ENCODE peak calls at places on chromosomes 6 and 20, in five cellular contexts. One of them, this sample, is unnamed.
A peak's percentile ranks its signal among the peaks of the same experiment; 100 is the strongest.

GRCh38 chr6:154509421-154510143 is 903 bp downstream of the CNKSR3 start:
- DNase-seq in H1: no peak
- DNase-seq in neuronal stem cell: peak; percentile 21
- DNase-seq in CD4-positive, alpha-beta memory T cell: no peak
- DNase-seq in IMR-90: no peak
- DNase-seq in this sample: peak; percentile 66

GRCh38 chr6:103699770-103700169 is 1159.9 kb downstream of the HACE1 start:
- DNase-seq in H1: no peak
- DNase-seq in neuronal stem cell: no peak
- DNase-seq in CD4-positive, alpha-beta memory T cell: no peak
- DNase-seq in IMR-90: no peak
- DNase-seq in this sample: no peak

GRCh38 chr20:25195962-25196700 is 619 bp downstream of the ENTPD6 start:
- DNase-seq in H1: no peak
- DNase-seq in neuronal stem cell: no peak
- DNase-seq in CD4-positive, alpha-beta memory T cell: peak; percentile 18
- DNase-seq in IMR-90: peak; percentile 5
- DNase-seq in this sample: no peak

GRCh38 chr6:135182993-135183531 is 2.0 kb downstream of the MYB start:
- DNase-seq in H1: no peak
- DNase-seq in neuronal stem cell: peak; percentile 12
- DNase-seq in CD4-positive, alpha-beta memory T cell: peak; percentile 43
- DNase-seq in IMR-90: no peak
- DNase-seq in this sample: no peak

GRCh38 chr6:40550096-40550731 is 37.0 kb downstream of the LRFN2 start:
- DNase-seq in H1: no peak
- DNase-seq in neuronal stem cell: peak; percentile 27
- DNase-seq in CD4-positive, alpha-beta memory T cell: peak; percentile 10
- DNase-seq in IMR-90: peak; percentile 59
- DNase-seq in this sample: peak; percentile 21

GRCh38 chr6:70884074-70884983 is 72.5 kb downstream of the B3GAT2 start:
- DNase-seq in H1: peak; percentile 29
- DNase-seq in neuronal stem cell: peak; percentile 69
- DNase-seq in CD4-positive, alpha-beta memory T cell: peak; percentile 61
- DNase-seq in IMR-90: peak; percentile 33
- DNase-seq in this sample: peak; percentile 58

GRCh38 chr6:151098166-151098565 is 141.6 kb upstream of the AKAP12 start:
- DNase-seq in H1: no peak
- DNase-seq in neuronal stem cell: no peak
- DNase-seq in CD4-positive, alpha-beta memory T cell: no peak
- DNase-seq in IMR-90: no peak
- DNase-seq in this sample: no peak

GRCh38 chr6:11791354-11792107 is 12.9 kb upstream of the ADTRP start:
- DNase-seq in H1: no peak
- DNase-seq in neuronal stem cell: no peak
- DNase-seq in CD4-positive, alpha-beta memory T cell: no peak
- DNase-seq in IMR-90: peak; percentile 55
- DNase-seq in this sample: no peak

GRCh38 chr6:146788115-146788514 is 189.3 kb downstream of the ADGB start:
- DNase-seq in H1: no peak
- DNase-seq in neuronal stem cell: no peak
- DNase-seq in CD4-positive, alpha-beta memory T cell: no peak
- DNase-seq in IMR-90: no peak
- DNase-seq in this sample: no peak

GRCh38 chr6:16108996-16109658 is 19.8 kb upstream of the MYLIP start:
- DNase-seq in H1: no peak
- DNase-seq in neuronal stem cell: no peak
- DNase-seq in CD4-positive, alpha-beta memory T cell: no peak
- DNase-seq in IMR-90: no peak
- DNase-seq in this sample: no peak

GRCh38 chr6:15431762-15432495 is 186.1 kb downstream of the JARID2 start:
- DNase-seq in H1: no peak
- DNase-seq in neuronal stem cell: no peak
- DNase-seq in CD4-positive, alpha-beta memory T cell: no peak
- DNase-seq in IMR-90: peak; percentile 59
- DNase-seq in this sample: no peak

GRCh38 chr6:24831771-24832718 is 33.3 kb upstream of the ARMH2 start:
- DNase-seq in H1: no peak
- DNase-seq in neuronal stem cell: no peak
- DNase-seq in CD4-positive, alpha-beta memory T cell: no peak
- DNase-seq in IMR-90: peak; percentile 40
- DNase-seq in this sample: no peak
- H3K27ac ChIP-seq in H1: no peak overlapping the region
- H3K27ac ChIP-seq in neuronal stem cell: no peak overlapping the region
- H3K27ac ChIP-seq in CD4-positive, alpha-beta memory T cell: no peak overlapping the region
- H3K27ac ChIP-seq in IMR-90: peak overlapping the region; percentile 64
- H3K27ac ChIP-seq in this sample: peak overlapping the region; percentile 16

DNA sequence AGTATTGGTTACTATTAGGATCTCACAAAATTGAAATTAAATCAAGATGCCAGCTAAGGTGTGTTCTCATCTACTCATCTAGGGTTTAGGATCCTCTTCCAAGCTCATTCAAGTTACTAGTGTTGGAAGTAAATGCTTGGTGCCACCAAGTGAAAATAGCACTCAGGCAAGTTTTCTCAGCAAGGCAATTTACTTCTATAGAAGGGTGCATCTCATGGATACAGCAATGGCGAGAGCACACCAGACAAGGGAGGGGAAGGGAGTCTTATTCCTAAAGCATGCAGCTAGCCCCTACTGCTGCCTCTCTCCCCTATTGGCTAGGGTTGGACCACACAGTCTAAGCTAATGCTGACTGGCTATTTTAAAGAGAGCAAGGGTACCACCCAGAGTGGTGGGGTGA is 23.0 kb upstream of the FAM8A1 start:
- DNase-seq in H1: no peak
- DNase-seq in neuronal stem cell: no peak
- DNase-seq in CD4-positive, alpha-beta memory T cell: no peak
- DNase-seq in IMR-90: no peak
- DNase-seq in this sample: no peak
- H3K9me3 ChIP-seq in H1: no peaks in the 10 kb centered on the region
- H3K9me3 ChIP-seq in neuronal stem cell: peaks cover 7% of the 10 kb centered on the region
- H3K9me3 ChIP-seq in CD4-positive, alpha-beta memory T cell: no peaks in the 10 kb centered on the region
- H3K9me3 ChIP-seq in IMR-90: peaks cover 12% of the 10 kb centered on the region
- H3K9me3 ChIP-seq in this sample: no peaks in the 10 kb centered on the region

GRCh38 chr20:58407201-58407873 is 18.3 kb downstream of the VAPB start:
- DNase-seq in H1: no peak
- DNase-seq in neuronal stem cell: no peak
- DNase-seq in CD4-positive, alpha-beta memory T cell: no peak
- DNase-seq in IMR-90: peak; percentile 28
- DNase-seq in this sample: no peak
- H3K27ac ChIP-seq in H1: no peak overlapping the region
- H3K27ac ChIP-seq in neuronal stem cell: no peak overlapping the region
- H3K27ac ChIP-seq in CD4-positive, alpha-beta memory T cell: peak overlapping the region; percentile 40
- H3K27ac ChIP-seq in IMR-90: no peak overlapping the region
- H3K27ac ChIP-seq in this sample: peak overlapping the region; percentile 9

DNA sequence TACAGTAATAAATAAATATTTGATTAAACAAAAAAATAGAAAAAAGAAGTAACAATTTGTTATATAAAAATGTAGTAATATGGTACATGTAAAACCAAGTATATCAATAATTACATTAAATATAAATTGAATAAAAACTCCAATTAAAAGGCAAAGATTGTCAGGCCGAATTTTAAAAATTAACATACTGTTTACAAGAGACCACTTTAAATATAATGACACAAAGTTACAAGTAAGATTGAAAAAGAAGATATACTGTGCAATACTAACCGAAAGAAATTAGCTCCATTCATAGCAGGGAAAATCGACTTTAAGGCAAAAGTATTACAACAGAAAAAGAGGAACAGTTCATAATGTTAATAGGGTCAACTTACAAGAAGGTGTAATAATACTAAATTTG is 571.5 kb upstream of the ARID1B start:
- DNase-seq in H1: no peak
- DNase-seq in neuronal stem cell: no peak
- DNase-seq in CD4-positive, alpha-beta memory T cell: no peak
- DNase-seq in IMR-90: no peak
- DNase-seq in this sample: no peak
- H3K9me3 ChIP-seq in H1: no peaks in the 10 kb centered on the region
- H3K9me3 ChIP-seq in neuronal stem cell: no peaks in the 10 kb centered on the region
- H3K9me3 ChIP-seq in CD4-positive, alpha-beta memory T cell: no peaks in the 10 kb centered on the region
- H3K9me3 ChIP-seq in IMR-90: no peaks in the 10 kb centered on the region
- H3K9me3 ChIP-seq in this sample: no peaks in the 10 kb centered on the region

DNA sequence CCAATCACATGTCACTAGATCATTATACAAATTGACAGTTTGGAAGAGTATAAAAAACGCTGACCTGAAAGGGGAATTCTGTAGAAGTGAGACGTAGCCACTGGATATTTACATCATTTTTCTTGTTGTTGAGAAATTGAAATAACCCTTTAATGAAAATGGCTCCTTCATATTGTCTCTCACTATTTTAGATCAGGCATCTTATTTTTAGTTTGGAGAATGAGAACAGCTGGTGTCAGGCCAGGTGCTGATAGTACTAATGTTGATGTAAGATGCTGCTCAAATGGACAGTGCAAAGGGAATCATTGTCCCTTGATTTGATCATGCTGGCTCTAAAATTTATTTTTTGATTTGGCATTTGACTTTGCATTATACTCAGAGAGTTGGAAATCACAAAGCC is 17.4 kb downstream of the NKAIN2 start:
- DNase-seq in H1: no peak
- DNase-seq in neuronal stem cell: no peak
- DNase-seq in CD4-positive, alpha-beta memory T cell: no peak
- DNase-seq in IMR-90: no peak
- DNase-seq in this sample: no peak
- H3K27ac ChIP-seq in H1: no peak overlapping the region
- H3K27ac ChIP-seq in neuronal stem cell: no peak overlapping the region
- H3K27ac ChIP-seq in CD4-positive, alpha-beta memory T cell: no peak overlapping the region
- H3K27ac ChIP-seq in IMR-90: no peak overlapping the region
- H3K27ac ChIP-seq in this sample: no peak overlapping the region

DNA sequence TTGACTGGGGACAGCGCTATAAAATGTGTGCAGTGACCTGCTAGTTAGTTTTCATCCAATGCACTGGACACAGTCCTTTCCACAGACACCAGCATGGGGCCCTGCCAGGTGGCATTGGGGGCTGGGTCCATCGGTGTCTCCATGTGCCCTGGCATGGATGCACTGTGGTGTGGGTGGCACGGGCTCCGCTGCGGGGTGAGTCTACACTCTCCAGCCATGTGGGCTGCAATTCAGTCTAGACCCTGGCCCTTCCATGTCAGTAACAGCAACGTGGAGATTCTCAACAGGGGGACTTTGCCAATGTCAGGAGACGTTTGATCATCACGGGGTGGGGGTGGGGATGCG is 100.0 kb downstream of the RAMACL start:
- DNase-seq in H1: no peak
- DNase-seq in neuronal stem cell: no peak
- DNase-seq in CD4-positive, alpha-beta memory T cell: no peak
- DNase-seq in IMR-90: no peak
- DNase-seq in this sample: no peak
- H3K9me3 ChIP-seq in H1: no peaks in the 10 kb centered on the region
- H3K9me3 ChIP-seq in neuronal stem cell: peaks cover 3% of the 10 kb centered on the region
- H3K9me3 ChIP-seq in CD4-positive, alpha-beta memory T cell: no peaks in the 10 kb centered on the region
- H3K9me3 ChIP-seq in IMR-90: no peaks in the 10 kb centered on the region
- H3K9me3 ChIP-seq in this sample: no peaks in the 10 kb centered on the region

DNA sequence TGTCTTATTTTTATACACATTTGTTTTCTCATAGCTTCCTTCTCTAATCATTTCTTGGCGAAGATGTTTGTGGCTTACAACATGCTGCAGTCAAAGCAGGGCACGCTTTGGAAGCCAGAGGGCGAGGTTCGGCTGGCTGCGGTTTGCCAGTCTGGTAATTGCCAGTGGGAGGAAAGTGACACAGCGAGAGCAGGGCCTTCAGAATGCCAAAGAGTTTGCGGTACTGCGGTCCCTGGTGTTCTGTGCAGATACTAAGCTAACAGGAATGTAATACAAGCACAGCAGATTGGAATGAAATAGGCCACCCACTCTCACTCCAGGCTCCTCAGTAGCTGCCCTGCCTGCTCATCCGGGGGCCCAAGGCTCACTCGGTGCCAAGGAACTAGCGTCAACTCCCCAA is 58.7 kb upstream of the TGM3 start:
- DNase-seq in H1: no peak
- DNase-seq in neuronal stem cell: no peak
- DNase-seq in CD4-positive, alpha-beta memory T cell: no peak
- DNase-seq in IMR-90: peak; percentile 95
- DNase-seq in this sample: peak; percentile 98
- H3K27ac ChIP-seq in H1: no peak overlapping the region
- H3K27ac ChIP-seq in neuronal stem cell: no peak overlapping the region
- H3K27ac ChIP-seq in CD4-positive, alpha-beta memory T cell: no peak overlapping the region
- H3K27ac ChIP-seq in IMR-90: peak overlapping the region; percentile 24
- H3K27ac ChIP-seq in this sample: peak overlapping the region; percentile 96

DNA sequence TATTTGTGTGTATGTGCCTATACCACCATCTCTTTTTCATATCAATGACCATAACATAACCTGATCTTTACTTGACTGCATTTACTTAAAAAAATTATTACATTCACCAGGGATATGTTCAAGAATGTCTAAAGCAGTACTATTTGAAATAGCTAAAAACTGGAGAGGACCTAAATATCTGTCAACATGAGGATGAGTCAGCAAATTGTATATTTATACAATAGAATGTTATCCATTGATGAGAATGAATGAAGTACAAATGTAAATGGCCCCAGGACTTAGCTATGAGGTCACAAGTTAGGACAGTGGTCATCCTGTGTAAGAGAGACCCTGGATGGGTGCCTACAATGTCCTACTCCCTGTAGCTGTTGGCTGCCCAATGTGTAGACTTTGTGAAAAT is 202.2 kb downstream of the CDH26 start:
- DNase-seq in H1: no peak
- DNase-seq in neuronal stem cell: no peak
- DNase-seq in CD4-positive, alpha-beta memory T cell: no peak
- DNase-seq in IMR-90: no peak
- DNase-seq in this sample: no peak
- H3K9me3 ChIP-seq in H1: peaks cover 14% of the 10 kb centered on the region
- H3K9me3 ChIP-seq in neuronal stem cell: no peaks in the 10 kb centered on the region
- H3K9me3 ChIP-seq in CD4-positive, alpha-beta memory T cell: no peaks in the 10 kb centered on the region
- H3K9me3 ChIP-seq in IMR-90: no peaks in the 10 kb centered on the region
- H3K9me3 ChIP-seq in this sample: no peaks in the 10 kb centered on the region